ENCODE peak calls at places on chromosomes 3 and 15, in eight cellular contexts. One of them, this sample, is unnamed.

GRCh38 chr3:168112894-168113293 is 17.2 kb upstream of the GOLIM4 start:
- DNase-seq in esophagus squamous epithelium: no peak
- DNase-seq in endothelial cell: no peak
- DNase-seq in GM04503: no peak
- DNase-seq in fibroblast of villous mesenchyme: no peak
- DNase-seq in glomerular endothelial cell: no peak
- DNase-seq in amniotic stem cell: no peak
- DNase-seq in activated T-cell treated with anti-CD3 and anti-CD28 coated beads, Interleukin-2, amount 50 U/mL, for 1 hour: no peak
- DNase-seq in this sample: no peak

GRCh38 chr15:89575656-89576416 is 567 bp downstream of the TICRR start:
- DNase-seq in esophagus squamous epithelium: no peak
- DNase-seq in endothelial cell: peak; percentile 18
- DNase-seq in GM04503: no peak
- DNase-seq in fibroblast of villous mesenchyme: peak; percentile 18
- DNase-seq in glomerular endothelial cell: no peak
- DNase-seq in amniotic stem cell: no peak
- DNase-seq in activated T-cell treated with anti-CD3 and anti-CD28 coated beads, Interleukin-2, amount 50 U/mL, for 1 hour: no peak
- DNase-seq in this sample: no peak

GRCh38 chr15:90271459-90272166 is 6.1 kb downstream of the NGRN start:
- DNase-seq in esophagus squamous epithelium: no peak
- DNase-seq in endothelial cell: no peak
- DNase-seq in GM04503: no peak
- DNase-seq in fibroblast of villous mesenchyme: no peak
- DNase-seq in glomerular endothelial cell: no peak
- DNase-seq in amniotic stem cell: no peak
- DNase-seq in activated T-cell treated with anti-CD3 and anti-CD28 coated beads, Interleukin-2, amount 50 U/mL, for 1 hour: no peak
- DNase-seq in this sample: peak; percentile 7

GRCh38 chr3:33884204-33884561 is 85.8 kb downstream of the PDCD6IP start:
- DNase-seq in esophagus squamous epithelium: no peak
- DNase-seq in endothelial cell: no peak
- DNase-seq in GM04503: no peak
- DNase-seq in fibroblast of villous mesenchyme: peak; percentile 40
- DNase-seq in glomerular endothelial cell: no peak
- DNase-seq in amniotic stem cell: no peak
- DNase-seq in activated T-cell treated with anti-CD3 and anti-CD28 coated beads, Interleukin-2, amount 50 U/mL, for 1 hour: no peak
- DNase-seq in this sample: no peak

GRCh38 chr3:47443611-47443995 is 32.1 kb downstream of the SCAP start:
- DNase-seq in esophagus squamous epithelium: no peak
- DNase-seq in endothelial cell: no peak
- DNase-seq in GM04503: no peak
- DNase-seq in fibroblast of villous mesenchyme: peak; percentile 86
- DNase-seq in glomerular endothelial cell: no peak
- DNase-seq in amniotic stem cell: no peak
- DNase-seq in activated T-cell treated with anti-CD3 and anti-CD28 coated beads, Interleukin-2, amount 50 U/mL, for 1 hour: no peak
- DNase-seq in this sample: no peak

GRCh38 chr15:40295870-40296560 is 11.7 kb downstream of the PLCB2 start:
- DNase-seq in esophagus squamous epithelium: no peak
- DNase-seq in endothelial cell: no peak
- DNase-seq in GM04503: no peak
- DNase-seq in fibroblast of villous mesenchyme: no peak
- DNase-seq in glomerular endothelial cell: no peak
- DNase-seq in amniotic stem cell: no peak
- DNase-seq in activated T-cell treated with anti-CD3 and anti-CD28 coated beads, Interleukin-2, amount 50 U/mL, for 1 hour: no peak
- DNase-seq in this sample: no peak

GRCh38 chr3:173732237-173732636 is 334.7 kb downstream of the NLGN1 start:
- DNase-seq in esophagus squamous epithelium: no peak
- DNase-seq in endothelial cell: no peak
- DNase-seq in GM04503: peak; percentile 32
- DNase-seq in fibroblast of villous mesenchyme: no peak
- DNase-seq in glomerular endothelial cell: no peak
- DNase-seq in amniotic stem cell: peak; percentile 12
- DNase-seq in activated T-cell treated with anti-CD3 and anti-CD28 coated beads, Interleukin-2, amount 50 U/mL, for 1 hour: no peak
- DNase-seq in this sample: no peak

GRCh38 chr3:1082024-1082633 is 10.7 kb upstream of the CNTN6 start:
- DNase-seq in esophagus squamous epithelium: no peak
- DNase-seq in endothelial cell: no peak
- DNase-seq in GM04503: no peak
- DNase-seq in fibroblast of villous mesenchyme: peak; percentile 53
- DNase-seq in glomerular endothelial cell: no peak
- DNase-seq in amniotic stem cell: no peak
- DNase-seq in activated T-cell treated with anti-CD3 and anti-CD28 coated beads, Interleukin-2, amount 50 U/mL, for 1 hour: no peak
- DNase-seq in this sample: no peak

GRCh38 chr15:76217867-76218217 is 93.4 kb downstream of the ETFA start:
- DNase-seq in esophagus squamous epithelium: no peak
- DNase-seq in endothelial cell: no peak
- DNase-seq in GM04503: no peak
- DNase-seq in fibroblast of villous mesenchyme: no peak
- DNase-seq in glomerular endothelial cell: no peak
- DNase-seq in amniotic stem cell: no peak
- DNase-seq in activated T-cell treated with anti-CD3 and anti-CD28 coated beads, Interleukin-2, amount 50 U/mL, for 1 hour: no peak
- DNase-seq in this sample: no peak